ENCODE peak calls at places on chromosome 5, in nine cellular contexts. D is PC-9; O is heart left ventricle; S is breast epithelium; V is thoracic aorta; L is stomach; M is CD4-positive, alpha-beta memory T cell; K is GM23338; T is IMR-90. W is an unnamed sample.

GRCh38 chr5:145554399-145554798 is 280.7 kb downstream of the PRELID2 start:
- DNase-seq in M (no peak), L (no peak), T (peak; percentile 73), K (no peak), S (no peak), D (peak; percentile 23), V (no peak), O (no peak), W (no peak)

GRCh38 chr5:15704397-15704947 is 204.5 kb downstream of the FBXL7 start:
- DNase-seq in S (no peak), M (no peak), V (no peak), L (no peak), D (no peak), K (no peak), T (peak; percentile 43), O (no peak), W (no peak)

GRCh38 chr5:36452394-36453100 is 150.8 kb upstream of the RANBP3L start:
- DNase-seq in S (peak; percentile 21), D (no peak), O (no peak), M (no peak), K (no peak), T (no peak), L (no peak), V (no peak), W (no peak)

GRCh38 chr5:34507948-34508347 is 148.2 kb upstream of the RAI14 start:
- DNase-seq in M (no peak), S (no peak), D (no peak), O (no peak), K (no peak), L (no peak), T (no peak), V (no peak), W (no peak)

GRCh38 chr5:55480781-55481180 is 54.0 kb downstream of the PLPP1 start:
- DNase-seq in S (no peak), V (no peak), T (peak; percentile 79), L (no peak), O (no peak), M (no peak), D (no peak), K (no peak), W (no peak)

GRCh38 chr5:73796164-73797141 is 170.5 kb downstream of the ARHGEF28 start:
- DNase-seq in K (no peak), L (peak; percentile 60), V (peak; percentile 9), O (no peak), D (no peak), T (peak; percentile 98), S (no peak), M (no peak), W (no peak)

GRCh38 chr5:28516657-28517175 is 1478.3 kb upstream of the CDH9 start:
- DNase-seq in D (no peak), L (no peak), V (no peak), M (no peak), T (no peak), S (no peak), O (no peak), K (no peak), W (no peak)

GRCh38 chr5:154646841-154647759 is 108.1 kb upstream of the LARP1 start:
- DNase-seq in M (no peak), S (no peak), K (peak; percentile 88), D (peak; percentile 44), O (peak; percentile 75), V (no peak), T (peak; percentile 12), L (peak; percentile 81), W (peak; percentile 5)

GRCh38 chr5:59275537-59276276 is 617.8 kb downstream of the PDE4D start:
- DNase-seq in K (peak; percentile 75), V (no peak), S (no peak), M (no peak), T (peak; percentile 6), D (peak; percentile 35), O (no peak), L (peak; percentile 44), W (no peak)

GRCh38 chr5:171571663-171572062 is 152.2 kb downstream of the FGF18 start:
- DNase-seq in T (peak; percentile 42), V (no peak), O (no peak), L (no peak), D (peak; percentile 7), M (no peak), S (no peak), K (no peak), W (no peak)

GRCh38 chr5:134965271-134965825 is 2.4 kb upstream of the CATSPER3 start:
- DNase-seq in V (no peak), M (no peak), D (no peak), T (no peak), S (no peak), O (no peak), L (no peak), K (no peak), W (no peak)
- H3K27ac ChIP-seq in V (no peak overlapping the region), M (no peak overlapping the region), D (no peak overlapping the region), T (no peak overlapping the region), S (no peak overlapping the region), O (no peak overlapping the region), L (no peak overlapping the region), K (no peak overlapping the region), W (no peak overlapping the region)

DNA sequence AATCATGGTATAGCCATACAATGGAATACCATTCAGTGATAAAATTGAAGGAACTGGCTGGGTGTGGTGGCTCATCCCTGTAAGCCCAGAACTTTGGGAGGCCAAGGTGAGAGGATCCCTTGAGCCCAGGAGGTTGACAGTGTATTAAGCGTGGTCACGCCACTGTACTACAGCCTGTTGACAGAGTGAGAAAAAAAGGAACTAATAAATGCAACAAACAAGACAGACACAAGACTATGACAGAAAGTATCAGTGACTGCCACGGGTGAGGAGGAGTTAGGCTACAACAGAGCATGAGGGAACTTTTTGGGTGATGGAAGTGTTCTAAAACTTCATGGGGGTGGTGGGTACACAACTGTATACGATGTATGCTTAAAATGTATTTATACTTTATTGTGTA is 2.2 kb downstream of the FNIP1 start:
- DNase-seq in M (no peak), L (no peak), S (no peak), T (no peak), D (no peak), O (no peak), K (no peak), V (no peak), W (no peak)
- H3K4me1 ChIP-seq in M (peaks cover 54% of the 10 kb centered on the region), L (no peaks in the 10 kb centered on the region), S (no peaks in the 10 kb centered on the region), T (peaks cover 2% of the 10 kb centered on the region), D (peaks cover 14% of the 10 kb centered on the region), O (peaks cover 37% of the 10 kb centered on the region), K (peaks cover 4% of the 10 kb centered on the region), V (peaks cover 36% of the 10 kb centered on the region), W (peaks cover 58% of the 10 kb centered on the region)

GRCh38 chr5:87094833-87095232 is 172.8 kb upstream of the RASA1 start:
- DNase-seq in T (no peak), M (no peak), L (no peak), K (no peak), O (no peak), D (no peak), V (no peak), S (no peak), W (no peak)

GRCh38 chr5:87095787-87096186 is 171.9 kb upstream of the RASA1 start:
- DNase-seq in V (no peak), L (no peak), S (no peak), M (no peak), K (no peak), O (no peak), T (no peak), D (no peak), W (no peak)

GRCh38 chr5:87099246-87099914 is 168.3 kb upstream of the RASA1 start:
- DNase-seq in T (no peak), L (no peak), K (no peak), M (no peak), O (no peak), D (peak; percentile 23), V (no peak), S (no peak), W (no peak)

GRCh38 chr5:87097664-87098063 is 170.0 kb upstream of the RASA1 start:
- DNase-seq in L (no peak), V (no peak), D (no peak), K (no peak), O (no peak), T (no peak), S (no peak), M (no peak), W (no peak)

GRCh38 chr5:87094347-87094746 is 173.3 kb upstream of the RASA1 start:
- DNase-seq in V (no peak), L (no peak), T (no peak), D (no peak), K (no peak), O (no peak), S (no peak), M (no peak), W (no peak)
- H3K36me3 ChIP-seq in V (no peaks in the 10 kb centered on the region), L (no peaks in the 10 kb centered on the region), T (no peaks in the 10 kb centered on the region), D (no peaks in the 10 kb centered on the region), K (no peaks in the 10 kb centered on the region), O (no peaks in the 10 kb centered on the region), S (no peaks in the 10 kb centered on the region), M (no peaks in the 10 kb centered on the region), W (no peaks in the 10 kb centered on the region)

DNA sequence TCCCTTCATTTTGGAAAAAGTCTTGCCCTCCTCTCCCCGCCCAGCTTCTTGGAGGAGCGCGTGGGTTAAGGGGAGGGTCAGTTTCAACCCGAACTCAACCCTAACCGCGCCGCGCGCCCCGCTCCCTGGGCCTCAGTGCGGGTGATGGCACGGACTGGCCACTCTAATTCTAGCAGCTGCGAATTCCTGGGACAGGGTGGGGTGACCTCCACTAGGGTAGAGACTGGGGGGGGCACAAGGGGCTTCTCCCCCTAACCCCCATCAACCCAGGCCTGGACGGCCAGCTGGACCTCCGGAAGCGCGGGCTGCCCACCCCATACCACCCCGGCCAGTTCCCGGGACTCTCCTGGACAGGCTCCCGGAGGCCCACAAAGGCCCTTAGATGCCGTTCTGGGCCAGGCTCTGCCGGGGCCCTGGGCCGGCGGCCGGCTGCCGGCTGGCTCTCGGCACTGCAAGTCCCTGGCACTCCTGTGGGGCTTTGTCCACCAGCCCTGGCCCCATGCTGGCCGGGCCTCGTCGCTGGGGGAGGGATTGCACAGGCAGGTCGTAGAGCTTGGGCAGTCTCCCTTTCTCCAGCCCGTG is 7.2 kb upstream of the PSD2 start:
- DNase-seq in O (no peak), T (no peak), V (no peak), L (no peak), M (no peak), S (peak; percentile 35), D (no peak), K (peak; percentile 62), W (no peak)
- H3K27ac ChIP-seq in O (peak overlapping the region; percentile 62), T (no peak overlapping the region), V (peak overlapping the region; percentile 95), L (peak overlapping the region; percentile 63), M (no peak overlapping the region), S (peak overlapping the region; percentile 84), D (no peak overlapping the region), K (no peak overlapping the region), W (peak overlapping the region; percentile 91)

W was measured in gastrocnemius medialis.